ENCODE peak calls at places on chromosomes 3 and 15, in six cellular contexts. A is naive thymus-derived CD4-positive, alpha-beta T cell; O is IMR-90; U is stomach; L is heart left ventricle; E is tibial nerve. I is an unnamed sample.
A peak's percentile ranks its signal among the peaks of the same experiment; 100 is the strongest.

GRCh38 chr3:124648551-124648950 is 81.7 kb upstream of the UMPS start:
- DNase-seq in A (no peak), O (no peak), U (no peak), E (no peak), L (no peak), I (no peak)

GRCh38 chr3:107241217-107241616 is 136.0 kb upstream of the CCDC54 start:
- DNase-seq in O (no peak), E (no peak), U (peak; percentile 32), A (no peak), L (peak; percentile 52), I (no peak)

GRCh38 chr15:44468713-44469385 is 41.4 kb downstream of the CTDSPL2 start:
- DNase-seq in E (no peak), A (no peak), O (peak; percentile 83), L (no peak), U (no peak), I (no peak)

GRCh38 chr3:53748512-53749271 is 97.5 kb downstream of the CHDH start:
- DNase-seq in A (no peak), L (peak; percentile 38), O (no peak), U (no peak), E (no peak), I (no peak)

GRCh38 chr15:38201714-38202113 is 50.9 kb upstream of the SPRED1 start:
- DNase-seq in O (no peak), U (no peak), L (no peak), A (no peak), E (no peak), I (no peak)

GRCh38 chr3:57228734-57229505 is 1.4 kb downstream of the APPL1 start:
- DNase-seq in E (no peak), U (no peak), L (no peak), A (no peak), O (peak; percentile 82), I (no peak)

GRCh38 chr15:41474941-41475340 is 18.7 kb upstream of the ITPKA start:
- DNase-seq in O (no peak), A (no peak), L (no peak), E (no peak), U (peak; percentile 61), I (no peak)

GRCh38 chr3:112633191-112633590 is 7.8 kb downstream of the CCDC80 start:
- DNase-seq in U (no peak), A (no peak), L (no peak), O (no peak), E (no peak), I (no peak)

GRCh38 chr15:31325432-31325975 is 1.1 kb upstream of the KLF13 start:
- DNase-seq in E (peak; percentile 69), O (peak; percentile 6), U (peak; percentile 64), A (peak; percentile 54), L (peak; percentile 90), I (peak; percentile 54)

GRCh38 chr3:127735767-127736693 is 63.3 kb downstream of the ABTB1 start:
- DNase-seq in E (no peak), L (peak; percentile 52), A (no peak), U (no peak), O (peak; percentile 86), I (no peak)

GRCh38 chr3:43484926-43485488 is 136.8 kb downstream of the ANO10 start:
- DNase-seq in A (no peak), U (no peak), E (no peak), L (no peak), O (no peak), I (no peak)

GRCh38 chr15:47870956-47871625 is 153.8 kb downstream of the SEMA6D start:
- DNase-seq in O (peak; percentile 38), U (no peak), E (no peak), L (no peak), A (no peak), I (no peak)

GRCh38 chr3:178198329-178198728 is 337.9 kb upstream of the KCNMB2 start:
- DNase-seq in A (no peak), O (peak; percentile 40), U (no peak), L (no peak), E (no peak), I (no peak)

GRCh38 chr15:48385431-48385830 is 54.2 kb downstream of the DUT start:
- DNase-seq in L (no peak), E (no peak), U (no peak), A (no peak), O (peak; percentile 96), I (no peak)

GRCh38 chr3:42819351-42819965 is 10.2 kb downstream of the ACKR2 start:
- DNase-seq in U (peak; percentile 56), E (no peak), O (no peak), L (no peak), A (no peak), I (no peak)

GRCh38 chr3:138600341-138600740 is 6.3 kb upstream of the CEP70 start:
- DNase-seq in U (no peak), E (no peak), A (no peak), L (no peak), O (no peak), I (no peak)

GRCh38 chr3:107846282-107846852 is 244.5 kb downstream of the CD47 start:
- DNase-seq in A (no peak), E (peak; percentile 63), L (peak; percentile 65), U (peak; percentile 82), O (peak; percentile 64), I (peak; percentile 18)

GRCh38 chr3:55963611-55964010 is 476.5 kb upstream of the WNT5A start:
- DNase-seq in U (no peak), A (no peak), O (no peak), L (no peak), E (no peak), I (no peak)

GRCh38 chr15:72685925-72686794 is at the start of the genes BBS4 and HIGD2B:
- DNase-seq in O (peak; percentile 83), E (peak; percentile 59), A (peak; percentile 77), U (peak; percentile 91), L (peak; percentile 90), I (peak; percentile 85)

GRCh38 chr3:189393598-189393997 is 221.8 kb downstream of the TPRG1 start:
- DNase-seq in A (no peak), O (no peak), E (no peak), U (no peak), L (no peak), I (no peak)

GRCh38 chr15:46309914-46310313 is 675.1 kb downstream of the SQOR start:
- DNase-seq in L (no peak), U (no peak), A (no peak), E (no peak), O (no peak), I (no peak)

GRCh38 chr15:46312133-46312740 is 677.4 kb downstream of the SQOR start:
- DNase-seq in O (peak; percentile 41), A (peak; percentile 2), U (peak; percentile 81), L (peak; percentile 67), E (peak; percentile 45), I (peak; percentile 48)

GRCh38 chr15:46316024-46316423 is 681.2 kb downstream of the SQOR start:
- DNase-seq in L (peak; percentile 37), O (no peak), E (no peak), A (no peak), U (no peak), I (no peak)

GRCh38 chr15:46315540-46315939 is 680.7 kb downstream of the SQOR start:
- DNase-seq in L (no peak), E (no peak), A (no peak), O (no peak), U (no peak), I (no peak)
- H3K4me3 ChIP-seq in L (no peak overlapping the region), E (no peak overlapping the region), A (no peak overlapping the region), O (no peak overlapping the region), U (no peak overlapping the region), I (no peak overlapping the region)

GRCh38 chr15:40344217-40344616 is 3.5 kb upstream of the CCDC9B start:
- DNase-seq in E (no peak), O (peak; percentile 52), A (no peak), L (no peak), U (no peak), I (no peak)

GRCh38 chr15:40345225-40345866 is 4.6 kb upstream of the CCDC9B start:
- DNase-seq in U (no peak), O (no peak), E (no peak), A (no peak), L (no peak), I (no peak)

GRCh38 chr15:40342421-40343313 is 1.9 kb upstream of the CCDC9B start:
- DNase-seq in O (peak; percentile 85), U (no peak), E (no peak), L (peak; percentile 20), A (no peak), I (no peak)

GRCh38 chr15:40344631-40345120 is 3.9 kb upstream of the CCDC9B start:
- DNase-seq in E (no peak), A (peak; percentile 49), U (peak; percentile 72), L (no peak), O (peak; percentile 69), I (peak; percentile 45)

DNA sequence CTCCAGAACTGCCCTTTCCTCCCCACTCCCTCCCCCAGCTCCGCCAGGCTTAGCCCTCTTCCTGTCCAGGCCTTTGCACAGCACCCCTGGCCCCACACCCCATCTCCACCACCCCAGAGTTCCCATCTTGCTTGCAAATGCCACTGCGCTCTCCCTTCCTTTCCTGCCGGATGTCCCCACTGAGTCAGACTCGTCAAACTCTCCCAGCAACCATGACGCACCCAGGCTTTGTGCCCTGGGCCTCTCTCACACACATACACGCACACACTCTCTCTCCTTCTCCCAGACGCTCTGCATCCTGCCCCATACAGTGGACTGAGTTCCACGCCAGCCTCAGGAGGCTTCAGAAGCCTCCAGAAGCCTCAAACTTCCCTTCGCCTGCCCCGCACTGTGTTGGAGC is 2.8 kb upstream of the CCDC9B start:
- DNase-seq in U (no peak), O (peak; percentile 98), L (no peak), A (no peak), E (no peak), I (no peak)
- H3K4me1 ChIP-seq in U (peaks cover 51% of the 10 kb centered on the region), O (peaks cover 35% of the 10 kb centered on the region), L (peaks cover 42% of the 10 kb centered on the region), A (no peaks in the 10 kb centered on the region), E (peaks cover 42% of the 10 kb centered on the region), I (no peaks in the 10 kb centered on the region)

GRCh38 chr15:55742927-55743614 is at the start of gene PRTG:
- DNase-seq in E (peak; percentile 41), L (peak; percentile 74), U (peak; percentile 65), O (peak; percentile 69), A (no peak), I (no peak)

GRCh38 chr15:55743615-55743978 is 645 bp upstream of the PRTG start:
- DNase-seq in U (no peak), A (no peak), O (no peak), L (no peak), E (no peak), I (no peak)

GRCh38 chr15:55740981-55741591 is 1.9 kb downstream of the PRTG start:
- DNase-seq in O (no peak), L (no peak), A (no peak), U (no peak), E (no peak), I (no peak)

GRCh38 chr15:55741592-55742497 is 1.1 kb downstream of the PRTG start:
- DNase-seq in O (no peak), A (no peak), E (no peak), U (no peak), L (peak; percentile 43), I (no peak)

GRCh38 chr15:55742498-55742926 is 440 bp downstream of the PRTG start:
- DNase-seq in O (peak; percentile 22), A (no peak), U (no peak), L (peak; percentile 44), E (no peak), I (no peak)
- H3K27ac ChIP-seq in O (no peak overlapping the region), A (no peak overlapping the region), U (peak overlapping the region; percentile 79), L (peak overlapping the region; percentile 72), E (peak overlapping the region; percentile 84), I (no peak overlapping the region)

DNA sequence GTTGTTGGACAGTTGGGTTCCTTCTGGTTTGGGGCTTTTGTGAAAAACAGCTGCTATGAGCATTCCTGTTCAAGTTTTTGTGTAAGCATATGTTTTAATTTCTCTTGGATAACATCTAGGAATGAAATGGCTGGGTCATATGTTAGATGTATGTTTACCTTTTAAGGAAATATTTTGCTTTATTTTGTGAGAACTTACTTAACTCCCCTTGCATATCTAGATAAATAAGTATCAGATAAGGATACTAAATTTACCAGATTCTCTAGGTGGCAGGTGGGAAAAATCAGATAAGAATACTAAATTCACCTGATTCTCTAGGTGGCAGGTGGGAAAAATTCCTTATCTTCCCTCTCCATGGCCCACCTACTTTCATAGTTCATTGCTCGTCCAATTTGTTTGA is 1.1 kb upstream of the PLS1 start:
- DNase-seq in E (no peak), L (no peak), U (no peak), O (no peak), A (no peak), I (no peak)
- H3K4me3 ChIP-seq in E (no peak overlapping the region), L (no peak overlapping the region), U (peak overlapping the region; percentile 80), O (no peak overlapping the region), A (peak overlapping the region; percentile 82), I (no peak overlapping the region)

I was measured in CD8-positive, alpha-beta T cell.